ENCODE peak calls at places on chromosome 6, in seven cellular contexts. Q, U, L, K, S, B and P are unnamed samples.

GRCh38 chr6:47116616-47117015 is 74.5 kb upstream of the ADGRF1 start:
- ATAC-seq in B (no peak), U (peak), Q (no peak), S (no peak), K (no peak), L (no peak), P (peak)

GRCh38 chr6:29680416-29680815 is 536 bp downstream of the ZFP57 start:
- ATAC-seq in B (no peak), U (peak), S (no peak), Q (no peak), K (no peak), L (no peak), P (no peak)

GRCh38 chr6:82870582-82871172 is 195.0 kb downstream of the UBE3D start:
- ATAC-seq in U (no peak), L (no peak), S (no peak), K (no peak), Q (no peak), B (no peak), P (no peak)

GRCh38 chr6:5099537-5099936 is 14.4 kb downstream of the PPP1R3G start:
- ATAC-seq in Q (no peak), B (no peak), S (no peak), U (no peak), K (no peak), L (no peak), P (peak)

GRCh38 chr6:157106487-157106886 is 216.8 kb downstream of the TMEM242 start:
- ATAC-seq in B (peak), S (peak), L (no peak), Q (peak), K (no peak), U (peak), P (peak)

GRCh38 chr6:136822051-136822378 is 377 bp upstream of the PEX7 start:
- ATAC-seq in K (no peak), L (peak), S (peak), Q (no peak), B (peak), U (no peak), P (no peak)

GRCh38 chr6:54010340-54011276 is 100.6 kb upstream of the MLIP start:
- ATAC-seq in Q (no peak), B (peak), L (peak), U (no peak), S (no peak), K (no peak), P (no peak)

GRCh38 chr6:67986694-67987232 is 648.3 kb upstream of the ADGRB3 start:
- ATAC-seq in L (no peak), B (no peak), Q (no peak), S (no peak), K (no peak), U (no peak), P (no peak)

GRCh38 chr6:42374027-42374669 is 77.6 kb downstream of the TRERF1 start:
- ATAC-seq in B (no peak), S (peak), K (peak), Q (peak), L (no peak), U (no peak), P (no peak)

GRCh38 chr6:106223300-106223930 is 102.1 kb downstream of the ATG5 start:
- ATAC-seq in B (peak), U (peak), Q (no peak), S (peak), K (peak), L (peak), P (peak)

GRCh38 chr6:107180114-107180513 is 64.8 kb upstream of the BEND3 start:
- ATAC-seq in B (no peak), K (no peak), L (no peak), Q (no peak), S (no peak), U (no peak), P (no peak)

GRCh38 chr6:33427585-33428218 is 7.8 kb downstream of the SYNGAP1 start:
- ATAC-seq in S (no peak), U (no peak), L (peak), Q (no peak), K (peak), B (no peak), P (peak)

GRCh38 chr6:53984581-53984980 is 126.7 kb upstream of the MLIP start:
- ATAC-seq in L (no peak), S (no peak), Q (no peak), U (no peak), B (no peak), K (no peak), P (no peak)

GRCh38 chr6:152270301-152270925 is 366.7 kb downstream of the SYNE1 start:
- ATAC-seq in S (no peak), L (no peak), Q (no peak), U (no peak), B (no peak), K (no peak), P (peak)

GRCh38 chr6:92667843-92668242 is 751.5 kb downstream of the EPHA7 start:
- ATAC-seq in U (no peak), S (no peak), K (no peak), L (no peak), B (no peak), Q (no peak), P (no peak)

GRCh38 chr6:44342489-44342888 is at the start of gene SPATS1:
- ATAC-seq in K (no peak), S (no peak), U (peak), B (no peak), L (no peak), Q (peak), P (no peak)